ENCODE peak calls at places on chromosomes 12 and 14, in six cellular contexts. O is right lobe of liver, R is psoas muscle, X is heart right ventricle, P is heart left ventricle, J is adrenal gland. Z is an unnamed sample.

GRCh38 chr12:108363165-108363564 is 24.1 kb upstream of the CMKLR1 start:
- DNase-seq in P (no peak), J (no peak), X (no peak), R (no peak), O (no peak), Z (no peak)

GRCh38 chr14:23123419-23123818 is 4.4 kb upstream of the CEBPE start:
- DNase-seq in P (peak; percentile 74), J (peak; percentile 76), X (peak; percentile 83), R (peak; percentile 94), O (no peak), Z (no peak)

GRCh38 chr14:23162005-23162404 is 21.5 kb downstream of the SLC7A8 start:
- DNase-seq in P (no peak), O (no peak), X (no peak), R (no peak), J (no peak), Z (no peak)

GRCh38 chr14:32934891-32935633 is 3.6 kb upstream of the NPAS3 start:
- DNase-seq in R (no peak), O (no peak), X (no peak), P (no peak), J (peak; percentile 22), Z (no peak)

GRCh38 chr12:86948851-86949250 is 692.7 kb upstream of the MGAT4C start:
- DNase-seq in R (no peak), O (no peak), J (no peak), X (no peak), P (no peak), Z (no peak)

GRCh38 chr12:65881965-65882413 is 57.7 kb downstream of the HMGA2 start:
- DNase-seq in O (peak; percentile 70), X (peak; percentile 77), R (peak; percentile 91), P (peak; percentile 76), J (peak; percentile 49), Z (no peak)

GRCh38 chr12:85580562-85581168 is 255.5 kb downstream of the RASSF9 start:
- DNase-seq in P (peak; percentile 22), R (no peak), O (no peak), J (peak; percentile 38), X (no peak), Z (no peak)

GRCh38 chr12:62021808-62022207 is 238.4 kb upstream of the USP15 start:
- DNase-seq in J (no peak), P (no peak), O (no peak), X (no peak), R (no peak), Z (no peak)

GRCh38 chr12:114680498-114681148 is 3.4 kb downstream of the TBX3 start:
- DNase-seq in X (no peak), R (no peak), J (no peak), O (no peak), P (no peak), Z (no peak)

GRCh38 chr12:78483767-78484315 is 380.7 kb upstream of the SYT1 start:
- DNase-seq in X (no peak), O (no peak), J (no peak), P (no peak), R (no peak), Z (no peak)

GRCh38 chr12:64826234-64826633 is 1.8 kb downstream of the TBC1D30 start:
- DNase-seq in R (peak; percentile 53), O (peak; percentile 57), P (peak; percentile 39), X (peak; percentile 44), J (peak; percentile 83), Z (peak; percentile 14)

GRCh38 chr12:62192486-62193250 is 67.5 kb upstream of the USP15 start:
- DNase-seq in O (peak; percentile 60), J (peak; percentile 66), P (peak; percentile 31), X (no peak), R (peak; percentile 52), Z (no peak)

GRCh38 chr14:68340262-68340661 is 452.6 kb downstream of the ZFP36L1 start:
- DNase-seq in J (no peak), R (no peak), P (no peak), O (no peak), X (no peak), Z (no peak)

GRCh38 chr12:127903146-127903545 is 363.8 kb upstream of the TMEM132C start:
- DNase-seq in X (no peak), R (no peak), J (no peak), P (no peak), O (no peak), Z (no peak)

GRCh38 chr12:89959188-89959587 is 250.6 kb upstream of the ATP2B1 start:
- DNase-seq in X (no peak), J (no peak), R (no peak), P (no peak), O (no peak), Z (no peak)

GRCh38 chr12:82361461-82361915 is 3.2 kb downstream of the METTL25 start:
- DNase-seq in P (no peak), J (no peak), O (no peak), X (peak; percentile 17), R (peak; percentile 48), Z (no peak)

GRCh38 chr14:52315355-52315718 is 1.2 kb downstream of the PTGER2 start:
- DNase-seq in P (no peak), X (no peak), R (no peak), O (no peak), J (no peak), Z (no peak)

DNA sequence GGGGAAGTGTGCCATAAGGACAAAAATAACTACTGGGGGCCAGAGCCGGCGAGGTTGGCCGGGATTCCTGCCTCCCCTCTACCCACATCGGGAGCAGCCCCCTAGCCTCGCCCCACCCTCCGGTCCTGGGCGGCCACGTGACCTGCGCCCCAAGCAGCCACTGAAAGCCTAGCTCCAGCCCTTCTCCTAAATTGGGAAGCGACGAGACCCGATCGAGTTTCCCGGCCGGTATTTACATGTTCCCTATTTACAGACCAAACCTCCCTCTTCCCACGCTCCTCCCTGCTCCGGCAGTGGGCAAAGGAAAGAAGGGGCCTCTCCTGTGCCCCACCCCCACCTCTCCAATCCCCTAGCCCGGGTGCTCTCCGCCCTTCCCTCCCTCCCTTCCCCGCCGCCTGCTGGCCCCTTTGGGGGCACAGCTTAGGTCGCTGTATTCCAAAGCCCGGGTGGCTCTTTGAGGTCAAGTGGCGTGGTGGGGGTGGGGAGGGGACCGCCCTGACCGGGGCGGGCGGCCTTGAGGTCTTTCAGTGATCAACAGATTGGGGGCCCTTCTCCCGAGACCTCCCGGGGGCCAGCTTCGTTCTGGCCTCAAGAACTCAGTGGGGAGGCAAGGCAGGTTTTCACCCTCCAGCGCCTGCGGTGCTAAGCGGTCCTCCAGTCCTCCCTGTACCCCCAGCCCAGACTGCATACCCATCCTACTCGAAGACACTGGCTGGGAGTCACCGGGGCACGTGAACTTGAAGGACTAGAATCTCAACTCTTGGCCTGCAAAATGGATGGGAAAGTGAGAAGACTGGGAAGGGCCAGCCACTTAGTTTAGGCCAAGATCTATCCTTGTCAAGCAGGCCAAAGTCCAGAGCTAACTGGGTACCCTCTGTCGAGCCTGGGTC is 6.3 kb upstream of the CTDSP2 start:
- DNase-seq in J (no peak), O (no peak), X (peak; percentile 55), P (peak; percentile 69), R (peak; percentile 81), Z (no peak)
- TF ChIP-seq CTCF in J (peak; percentile 12), O (no peak), X (no peak), P (peak; percentile 29), R (peak; percentile 19), Z (peak; percentile 21)

DNA sequence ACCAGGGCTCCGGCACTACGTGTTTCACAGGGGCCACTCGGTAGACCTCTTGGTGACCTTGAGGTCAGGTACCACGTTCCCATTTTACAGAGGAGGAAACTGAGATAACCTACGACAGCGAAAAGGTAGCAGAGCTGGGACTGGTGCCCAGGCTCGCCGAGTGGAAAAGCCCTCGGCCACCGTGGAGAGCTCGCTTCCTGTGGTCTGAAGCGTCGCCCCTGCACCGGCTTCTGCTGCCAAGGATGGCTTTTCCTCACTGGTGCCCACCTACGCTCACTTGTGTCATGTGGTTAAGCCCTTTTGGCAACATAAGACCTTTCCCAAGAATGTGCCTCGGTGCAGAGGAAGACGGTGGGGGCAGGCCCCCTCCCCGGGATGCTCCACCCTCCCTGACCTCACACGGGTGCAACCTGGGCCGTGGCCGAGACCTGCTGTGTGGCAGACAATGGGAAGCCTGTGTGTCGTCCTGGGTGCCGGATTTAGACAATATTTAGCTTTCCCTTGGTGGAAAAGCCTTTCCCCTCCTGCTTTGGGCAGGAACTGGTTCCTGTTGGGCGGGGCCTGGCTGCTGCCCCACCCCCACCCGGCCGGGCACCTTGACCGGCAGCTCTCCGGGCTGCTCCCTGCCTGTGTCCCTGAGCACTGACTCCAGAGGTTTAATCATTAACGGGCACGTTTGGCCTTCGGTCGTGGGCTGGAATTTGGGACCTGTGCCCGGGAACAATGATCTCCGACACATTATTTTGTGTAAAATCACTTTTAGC is 32.4 kb upstream of the PPP1R13B start:
- DNase-seq in P (peak; percentile 63), O (peak; percentile 91), X (peak; percentile 59), J (peak; percentile 87), R (no peak), Z (peak; percentile 53)
- H3K4me3 ChIP-seq in P (peak overlapping the region; percentile 27), O (peak overlapping the region; percentile 57), X (peak overlapping the region; percentile 38), J (no peak overlapping the region), R (peak overlapping the region; percentile 26), Z (peak overlapping the region; percentile 6)

GRCh38 chr12:52181757-52182156 is 10.1 kb downstream of the KRT80 start:
- DNase-seq in R (no peak), J (no peak), X (no peak), O (no peak), P (no peak), Z (no peak)

GRCh38 chr12:52182898-52183543 is 8.8 kb downstream of the KRT80 start:
- DNase-seq in P (no peak), O (no peak), X (no peak), J (no peak), R (no peak), Z (no peak)

GRCh38 chr12:52179396-52179973 is 12.3 kb downstream of the KRT80 start:
- DNase-seq in R (no peak), X (no peak), O (no peak), P (no peak), J (no peak), Z (no peak)

GRCh38 chr12:52182456-52182855 is 9.4 kb downstream of the KRT80 start:
- DNase-seq in O (no peak), P (no peak), J (no peak), X (no peak), R (no peak), Z (no peak)

DNA sequence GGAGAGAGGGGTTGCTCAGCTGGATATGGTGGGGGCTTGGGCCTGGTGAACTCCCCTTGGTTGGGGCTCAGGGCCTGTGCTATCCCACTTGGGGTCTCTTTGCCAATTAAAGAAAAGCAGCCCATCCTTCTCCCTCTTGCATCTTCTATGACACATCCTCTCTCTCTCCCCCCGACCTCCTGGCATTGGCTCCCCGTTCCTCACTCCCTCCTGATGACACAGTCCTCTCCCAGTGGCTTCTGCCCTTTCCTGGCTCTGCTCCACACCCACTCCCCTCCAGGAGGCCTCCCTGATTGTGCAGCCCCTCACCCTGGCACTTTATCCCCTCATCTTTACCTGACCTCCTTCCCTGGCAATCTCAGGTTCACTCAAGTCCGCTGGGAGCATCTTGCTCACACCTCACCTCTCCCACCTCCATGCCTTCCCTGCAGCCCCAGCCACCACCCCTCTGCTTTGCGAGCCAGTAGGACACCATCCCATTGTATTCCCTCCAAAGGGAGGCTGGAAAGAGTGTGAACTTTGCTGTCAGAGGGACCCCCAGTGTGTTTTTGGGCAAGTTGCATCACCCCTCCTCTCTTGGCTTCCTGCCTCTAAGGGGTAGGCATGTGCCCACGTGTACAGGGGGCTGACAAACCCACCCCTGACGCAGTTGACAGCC is 10.7 kb downstream of the KRT80 start:
- DNase-seq in J (no peak), R (no peak), P (no peak), X (no peak), O (no peak), Z (no peak)
- H3K36me3 ChIP-seq in J (no peaks in the 10 kb centered on the region), R (no peaks in the 10 kb centered on the region), P (no peaks in the 10 kb centered on the region), X (no peaks in the 10 kb centered on the region), O (no peaks in the 10 kb centered on the region), Z (no peaks in the 10 kb centered on the region)

DNA sequence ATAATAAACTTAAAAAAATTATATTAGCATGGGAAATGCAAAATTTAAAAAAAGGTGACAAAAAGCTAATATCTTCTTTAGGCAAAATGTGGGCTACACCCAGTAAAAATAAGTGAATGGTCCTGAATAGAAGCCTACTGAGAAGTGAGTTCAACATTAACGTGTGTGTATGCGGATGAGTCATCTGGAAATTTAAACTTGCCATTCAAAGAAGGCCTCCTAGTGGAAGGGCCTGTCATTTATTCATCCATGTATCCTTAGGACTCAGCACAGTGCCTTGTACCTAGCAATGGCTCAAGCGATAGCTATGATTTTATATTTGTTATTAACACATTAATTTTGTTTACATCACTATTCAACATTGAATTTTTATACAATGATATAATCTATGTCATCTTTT is 226.2 kb downstream of the NUBPL start:
- DNase-seq in J (no peak), O (no peak), X (no peak), P (no peak), R (no peak), Z (no peak)
- TF ChIP-seq CTCF in J (no peak), O (peak; percentile 44), X (no peak), P (peak; percentile 8), R (peak; percentile 10), Z (peak; percentile 2)